ENCODE peak calls at places on chromosomes 3 and 15, in six cellular contexts. Z is T-cell; D is stimulated activated CD4-positive, alpha-beta T cell treated with anti-CD3 and anti-CD28 coated beads, Interleukin-4, amount 100 ng/mL, for 1 hour; P is hippocampal formation; M is H54; X is GM20000. J is an unnamed sample.

GRCh38 chr3:123081718-123082369 is 15.0 kb downstream of the PDIA5 start:
- DNase-seq in Z (no peak), D (no peak), P (peak), M (no peak), X (no peak), J (no peak)

GRCh38 chr3:142502187-142502985 is 54.5 kb upstream of the XRN1 start:
- DNase-seq in Z (no peak), D (no peak), P (no peak), M (no peak), X (no peak), J (no peak)

GRCh38 chr3:65596511-65597224 is 442.1 kb downstream of the MAGI1 start:
- DNase-seq in Z (no peak), D (no peak), P (peak), M (no peak), X (no peak), J (peak)

GRCh38 chr3:24829632-24830229 is 335.1 kb upstream of the THRB start:
- DNase-seq in Z (no peak), D (no peak), P (no peak), M (no peak), X (no peak), J (no peak)

GRCh38 chr3:16249336-16249735 is 15.4 kb downstream of the DPH3 start:
- DNase-seq in Z (no peak), D (no peak), P (no peak), M (peak), X (no peak), J (no peak)

GRCh38 chr3:49493901-49494300 is 23.8 kb downstream of the DAG1 start:
- DNase-seq in Z (no peak), D (no peak), P (no peak), M (no peak), X (no peak), J (no peak)

GRCh38 chr3:72255191-72255590 is 470.2 kb upstream of the PROK2 start:
- DNase-seq in Z (no peak), D (no peak), P (no peak), M (no peak), X (no peak), J (no peak)

GRCh38 chr15:29805043-29805707 is 17.1 kb downstream of the TJP1 start:
- DNase-seq in Z (no peak), D (no peak), P (peak), M (no peak), X (no peak), J (no peak)

GRCh38 chr3:182979719-182980191 is 583 bp downstream of the DCUN1D1 start:
- DNase-seq in Z (peak), D (peak), P (peak), M (peak), X (peak), J (peak)

GRCh38 chr3:23685484-23686258 is 120.1 kb upstream of the UBE2E1 start:
- DNase-seq in Z (no peak), D (no peak), P (peak), M (peak), X (no peak), J (peak)

GRCh38 chr3:79012946-79013362 is 754.8 kb downstream of the ROBO1 start:
- DNase-seq in Z (no peak), D (no peak), P (peak), M (no peak), X (no peak), J (no peak)

GRCh38 chr15:68986292-68986691 is 28.2 kb upstream of the NOX5 start:
- DNase-seq in Z (no peak), D (no peak), P (no peak), M (no peak), X (no peak), J (no peak)

GRCh38 chr3:64501298-64501906 is 186.4 kb downstream of the ADAMTS9 start:
- DNase-seq in Z (no peak), D (no peak), P (no peak), M (no peak), X (no peak), J (no peak)

GRCh38 chr3:182364323-182364722 is 429.0 kb upstream of the ATP11B start:
- DNase-seq in Z (no peak), D (no peak), P (peak), M (no peak), X (no peak), J (no peak)

GRCh38 chr3:15536856-15537255 is 15.3 kb upstream of the COLQ start:
- DNase-seq in Z (no peak), D (no peak), P (no peak), M (no peak), X (no peak), J (no peak)

GRCh38 chr3:13559751-13560540 is 11.0 kb downstream of the FBLN2 start:
- DNase-seq in Z (no peak), D (no peak), P (no peak), M (no peak), X (no peak), J (no peak)

GRCh38 chr15:51093865-51094605 is 671 bp downstream of the TNFAIP8L3 start:
- DNase-seq in Z (no peak), D (no peak), P (no peak), M (peak), X (peak), J (no peak)

GRCh38 chr15:72474912-72475601 is 927 bp downstream of the ARIH1 start:
- DNase-seq in Z (peak), D (peak), P (peak), M (peak), X (peak), J (peak)

GRCh38 chr3:184685055-184685454 is 26.8 kb downstream of the MAGEF1 start:
- DNase-seq in Z (no peak), D (no peak), P (no peak), M (no peak), X (no peak), J (no peak)

GRCh38 chr15:101092186-101092866 is 159.5 kb downstream of the CHSY1 start:
- DNase-seq in Z (no peak), D (no peak), P (no peak), M (no peak), X (no peak), J (no peak)

GRCh38 chr3:9600597-9600996 is 47.0 kb upstream of the LHFPL4 start:
- DNase-seq in Z (no peak), D (peak), P (no peak), M (no peak), X (no peak), J (no peak)

GRCh38 chr15:62389887-62390792 is 225.1 kb upstream of the C2CD4B start:
- DNase-seq in Z (peak), D (peak), P (peak), M (peak), X (peak), J (peak)

GRCh38 chr15:34214135-34214534 is 4.2 kb upstream of the KATNBL1 start:
- DNase-seq in Z (no peak), D (no peak), P (no peak), M (no peak), X (no peak), J (no peak)

GRCh38 chr3:188241072-188241471 is 87.1 kb downstream of the LPP start:
- DNase-seq in Z (no peak), D (no peak), P (peak), M (no peak), X (no peak), J (no peak)

GRCh38 chr3:43690400-43691119 is at the start of gene ABHD5:
- DNase-seq in Z (peak), D (peak), P (peak), M (peak), X (peak), J (peak)

GRCh38 chr3:116877968-116878367 is 168.4 kb downstream of the TUSC7 start:
- DNase-seq in Z (no peak), D (no peak), P (no peak), M (no peak), X (no peak), J (no peak)

GRCh38 chr15:35078221-35078915 is 6.7 kb downstream of the NANOGP8 start:
- DNase-seq in Z (peak), D (peak), P (peak), M (peak), X (peak), J (peak)

GRCh38 chr15:31261266-31262142 is 65.1 kb upstream of the KLF13 start:
- DNase-seq in Z (no peak), D (no peak), P (no peak), M (no peak), X (no peak), J (no peak)

GRCh38 chr15:29141908-29142747 is 127.5 kb downstream of the NSMCE3 start:
- DNase-seq in Z (no peak), D (no peak), P (no peak), M (no peak), X (no peak), J (no peak)

GRCh38 chr3:129502641-129503386 is 25.6 kb upstream of the RHO start:
- DNase-seq in Z (no peak), D (no peak), P (no peak), M (no peak), X (no peak), J (no peak)

GRCh38 chr3:45983865-45984264 is 11.8 kb downstream of the FYCO1 start:
- DNase-seq in Z (no peak), D (no peak), P (no peak), M (no peak), X (no peak), J (no peak)

GRCh38 chr3:99999541-99999940 is 114.8 kb downstream of the FILIP1L start:
- DNase-seq in Z (no peak), D (no peak), P (no peak), M (no peak), X (no peak), J (no peak)

GRCh38 chr3:150249776-150250175 is 158.3 kb upstream of the TSC22D2 start:
- DNase-seq in Z (no peak), D (no peak), P (no peak), M (no peak), X (no peak), J (no peak)

GRCh38 chr15:50940506-50940905 is 32.0 kb downstream of the AP4E1 start:
- DNase-seq in Z (no peak), D (no peak), P (no peak), M (no peak), X (no peak), J (no peak)

GRCh38 chr3:29226709-29227108 is 54.2 kb upstream of the RBMS3 start:
- DNase-seq in Z (no peak), D (no peak), P (no peak), M (no peak), X (no peak), J (no peak)

GRCh38 chr15:64938192-64938591 is 26.5 kb downstream of the ANKDD1A start:
- DNase-seq in Z (no peak), D (no peak), P (no peak), M (no peak), X (no peak), J (no peak)

GRCh38 chr15:71456812-71457211 is 341.5 kb downstream of the THSD4 start:
- DNase-seq in Z (no peak), D (no peak), P (no peak), M (no peak), X (no peak), J (no peak)

GRCh38 chr3:179624471-179624870 is 19.9 kb downstream of the NDUFB5 start:
- DNase-seq in Z (no peak), D (no peak), P (no peak), M (no peak), X (no peak), J (no peak)

GRCh38 chr3:48492461-48493202 is 11.3 kb downstream of the SHISA5 start:
- DNase-seq in Z (no peak), D (no peak), P (no peak), M (no peak), X (no peak), J (no peak)